ENCODE peak calls at places on chromosomes 7 and 10, in ten cellular contexts. P is left ventricle myocardium inferior; F is OCI-LY7; M is pancreas; H is SK-N-SH; B is suprapubic skin; V is tibial nerve; L is fibroblast of lung; C is CD8-positive, alpha-beta T cell; Q is testis. S is an unnamed sample.

GRCh38 chr10:55630491-55631056 is 730.5 kb downstream of the ZWINT start:
- DNase-seq in P (no peak), F (no peak), M (peak), H (peak), B (no peak), V (no peak), L (peak), C (no peak), Q (peak), S (peak)

GRCh38 chr10:43946445-43946844 is 297.8 kb upstream of the ZNF32 start:
- DNase-seq in P (no peak), F (no peak), M (no peak), H (no peak), B (peak), V (no peak), L (no peak), C (no peak), Q (no peak), S (no peak)

GRCh38 chr7:32427769-32428291 is 62.4 kb downstream of the LSM5 start:
- DNase-seq in P (peak), F (peak), M (peak), H (peak), B (no peak), V (no peak), L (peak), C (peak), Q (peak), S (peak)

GRCh38 chr7:25805027-25805687 is 346.8 kb upstream of the NFE2L3 start:
- DNase-seq in P (no peak), F (no peak), M (peak), H (no peak), B (no peak), V (no peak), L (peak), C (no peak), Q (no peak), S (no peak)

GRCh38 chr10:72234560-72235095 is 18.6 kb upstream of the ASCC1 start:
- DNase-seq in P (no peak), F (no peak), M (no peak), H (no peak), B (peak), V (no peak), L (no peak), C (no peak), Q (no peak), S (no peak)

GRCh38 chr10:18504161-18504560 is 147.2 kb downstream of the NSUN6 start:
- DNase-seq in P (no peak), F (no peak), M (no peak), H (no peak), B (no peak), V (no peak), L (no peak), C (no peak), Q (no peak), S (no peak)

GRCh38 chr10:103736763-103737162 is 118.6 kb downstream of the SH3PXD2A start:
- DNase-seq in P (no peak), F (peak), M (no peak), H (peak), B (no peak), V (no peak), L (peak), C (no peak), Q (peak), S (no peak)

GRCh38 chr10:92702301-92702916 is 12.7 kb downstream of the HHEX start:
- DNase-seq in P (no peak), F (peak), M (no peak), H (no peak), B (no peak), V (no peak), L (no peak), C (no peak), Q (no peak), S (no peak)

GRCh38 chr10:87860156-87860795 is 3.1 kb downstream of the KLLN start:
- DNase-seq in P (no peak), F (peak), M (no peak), H (peak), B (no peak), V (no peak), L (peak), C (peak), Q (peak), S (no peak)

GRCh38 chr10:43057231-43057711 is 19.6 kb upstream of the RET start:
- DNase-seq in P (peak), F (no peak), M (no peak), H (peak), B (no peak), V (no peak), L (no peak), C (no peak), Q (no peak), S (peak)

GRCh38 chr10:118045842-118046490 is 775 bp downstream of the RAB11FIP2 start:
- DNase-seq in P (no peak), F (peak), M (peak), H (no peak), B (peak), V (no peak), L (peak), C (no peak), Q (peak), S (peak)

GRCh38 chr10:101451589-101452190 is 97.7 kb downstream of the BTRC start:
- DNase-seq in P (no peak), F (no peak), M (no peak), H (no peak), B (no peak), V (no peak), L (no peak), C (no peak), Q (no peak), S (no peak)

GRCh38 chr10:68224810-68225209 is 7.1 kb downstream of the ATOH7 start:
- DNase-seq in P (no peak), F (no peak), M (no peak), H (no peak), B (no peak), V (no peak), L (peak), C (no peak), Q (no peak), S (no peak)

GRCh38 chr10:63766766-63767505 is 245.7 kb downstream of the REEP3 start:
- DNase-seq in P (no peak), F (no peak), M (no peak), H (no peak), B (no peak), V (no peak), L (peak), C (no peak), Q (no peak), S (no peak)

GRCh38 chr10:80530251-80530650 is 7.5 kb upstream of the SH2D4B start:
- DNase-seq in P (no peak), F (peak), M (no peak), H (peak), B (no peak), V (no peak), L (peak), C (no peak), Q (no peak), S (no peak)

GRCh38 chr7:108062250-108063014 is 59.5 kb upstream of the LAMB1 start:
- DNase-seq in P (no peak), F (no peak), M (no peak), H (no peak), B (no peak), V (no peak), L (peak), C (no peak), Q (no peak), S (no peak)

GRCh38 chr10:8050561-8051108 is 3.9 kb upstream of the GATA3 start:
- DNase-seq in P (no peak), F (no peak), M (no peak), H (no peak), B (peak), V (no peak), L (peak), C (no peak), Q (no peak), S (no peak)

GRCh38 chr7:149011491-149011890 is 16.8 kb downstream of the PDIA4 start:
- DNase-seq in P (no peak), F (no peak), M (no peak), H (no peak), B (no peak), V (no peak), L (no peak), C (no peak), Q (no peak), S (no peak)

GRCh38 chr7:37771342-37771741 is 77.1 kb upstream of the NME8 start:
- DNase-seq in P (no peak), F (no peak), M (no peak), H (no peak), B (no peak), V (no peak), L (no peak), C (no peak), Q (no peak), S (no peak)

GRCh38 chr7:44451123-44451522 is 39.3 kb downstream of the NUDCD3 start:
- DNase-seq in P (no peak), F (no peak), M (no peak), H (no peak), B (no peak), V (no peak), L (no peak), C (no peak), Q (no peak), S (no peak)

GRCh38 chr7:155349601-155350331 is 52.1 kb downstream of the INSIG1 start:
- DNase-seq in P (no peak), F (no peak), M (peak), H (peak), B (peak), V (no peak), L (no peak), C (no peak), Q (peak), S (peak)

GRCh38 chr7:90309872-90310271 is 11.2 kb downstream of the FAM237B start:
- DNase-seq in P (no peak), F (no peak), M (no peak), H (no peak), B (no peak), V (no peak), L (no peak), C (no peak), Q (no peak), S (no peak)

GRCh38 chr7:90311185-90311584 is 9.9 kb downstream of the FAM237B start:
- DNase-seq in P (no peak), F (no peak), M (no peak), H (no peak), B (no peak), V (no peak), L (no peak), C (no peak), Q (no peak), S (no peak)

GRCh38 chr7:90313908-90314307 is 7.2 kb downstream of the FAM237B start:
- DNase-seq in P (no peak), F (no peak), M (no peak), H (no peak), B (no peak), V (no peak), L (no peak), C (no peak), Q (no peak), S (no peak)

GRCh38 chr7:90312745-90313144 is 8.4 kb downstream of the FAM237B start:
- DNase-seq in P (no peak), F (peak), M (no peak), H (no peak), B (no peak), V (no peak), L (peak), C (no peak), Q (no peak), S (no peak)
- TF ChIP-seq CTCF in P (no peak), F (peak), M (no peak), H (peak), B (no peak), V (no peak), L (peak), C (peak), Q (no peak), S (no peak)

DNA sequence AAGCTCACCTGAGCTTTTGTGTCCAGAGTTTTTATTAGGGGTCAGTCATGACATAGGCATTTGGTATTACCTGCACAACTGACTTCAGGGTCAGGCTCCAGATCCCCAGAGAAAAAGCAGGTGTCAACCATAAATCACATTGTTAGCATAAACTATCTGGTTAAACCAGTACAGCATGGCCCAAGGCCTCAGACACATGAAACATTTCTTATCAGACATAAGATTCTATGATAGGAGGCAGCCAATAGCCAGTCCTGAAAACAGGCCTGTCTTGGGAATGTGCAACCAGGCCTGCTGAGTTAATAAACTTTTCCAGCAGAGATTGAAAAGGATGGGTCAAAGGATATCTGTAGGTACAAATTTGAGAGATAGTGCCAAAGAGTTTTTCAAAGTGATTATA is 116.1 kb downstream of the TPST1 start:
- DNase-seq in P (no peak), F (no peak), M (no peak), H (no peak), B (no peak), V (no peak), L (no peak), C (no peak), Q (no peak), S (no peak)
- H3K27ac ChIP-seq in P (no peak), F (no peak), M (no peak), H (peak), B (no peak), V (no peak), L (no peak), C (no peak), Q (no peak), S (no peak)

DNA sequence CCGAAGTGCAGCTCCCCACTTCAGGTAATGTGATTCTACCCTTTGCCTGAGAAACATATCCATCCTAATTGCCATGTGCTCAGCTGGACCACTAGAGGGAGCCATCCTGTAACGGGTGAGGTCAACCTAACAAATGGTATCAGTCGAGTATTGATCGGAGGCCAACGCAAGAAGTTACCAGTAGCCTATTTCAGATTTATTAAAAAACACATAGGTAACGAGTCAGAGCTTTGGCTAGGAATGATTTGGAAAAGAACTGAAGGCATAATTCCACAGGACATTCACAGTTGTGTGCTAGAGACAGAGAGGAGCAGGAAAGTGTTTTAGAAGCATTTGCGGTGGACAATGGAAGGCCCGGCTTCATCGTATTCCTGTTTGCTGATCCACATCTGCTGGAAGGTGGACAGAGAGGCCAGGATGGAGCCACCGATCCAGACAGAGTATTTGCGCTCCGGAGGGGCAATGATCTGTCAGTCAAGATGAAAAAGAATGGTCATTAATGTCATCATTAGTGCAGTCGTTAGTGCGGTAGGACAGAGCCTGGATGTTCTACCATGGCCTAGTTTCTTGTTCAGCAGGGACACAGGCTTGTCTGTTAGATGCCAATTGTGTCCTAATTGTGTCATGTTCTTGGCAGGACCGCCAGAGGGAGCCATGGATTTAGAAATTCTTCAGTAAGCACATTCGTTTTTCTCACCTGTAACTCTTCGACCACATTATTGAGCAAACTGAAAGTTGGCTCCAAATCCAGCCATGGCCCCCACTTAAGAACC is 17.5 kb downstream of the ACTA2 start:
- DNase-seq in P (peak), F (peak), M (peak), H (peak), B (peak), V (peak), L (peak), C (peak), Q (peak), S (peak)
- TF ChIP-seq CTCF in P (peak), F (peak), M (peak), H (peak), B (peak), V (peak), L (peak), C (peak), Q (peak), S (peak)

DNA sequence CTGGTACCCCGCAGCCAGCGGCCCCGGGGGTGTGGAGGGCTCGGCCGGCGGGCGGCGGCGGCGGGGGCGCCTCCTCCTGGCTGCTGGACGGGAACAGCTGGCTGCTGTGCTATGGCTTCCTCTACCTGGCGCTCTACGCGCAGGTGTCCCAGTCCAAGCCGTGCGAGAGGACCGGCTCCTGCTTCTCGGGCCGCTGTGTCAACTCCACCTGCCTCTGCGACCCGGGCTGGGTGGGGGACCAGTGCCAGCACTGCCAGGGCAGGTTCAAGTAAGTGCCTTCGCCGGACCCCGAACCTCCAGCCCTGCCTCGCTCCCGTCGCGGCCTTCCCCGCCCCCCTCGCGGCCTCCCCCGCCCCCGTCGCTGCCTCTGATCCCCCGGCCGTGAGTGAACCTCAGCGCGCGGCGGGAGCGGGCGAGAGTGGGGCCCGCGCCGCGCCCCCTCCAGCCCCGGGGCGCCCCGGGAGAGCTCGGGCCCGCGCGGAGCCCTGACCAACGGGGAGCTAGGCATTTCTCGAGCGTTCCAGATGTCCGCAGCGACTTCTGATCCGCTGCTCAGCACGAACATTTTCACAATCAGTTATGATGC is 704 bp downstream of the ATRNL1 start:
- DNase-seq in P (no peak), F (no peak), M (peak), H (peak), B (no peak), V (no peak), L (no peak), C (no peak), Q (peak), S (no peak)
- H3K27ac ChIP-seq in P (no peak), F (no peak), M (no peak), H (peak), B (no peak), V (no peak), L (no peak), C (no peak), Q (peak), S (no peak)

GRCh38 chr10:91257310-91257709 is 36.8 kb downstream of the PCGF5 start:
- DNase-seq in P (no peak), F (no peak), M (no peak), H (peak), B (no peak), V (no peak), L (no peak), C (no peak), Q (no peak), S (no peak)
- TF ChIP-seq CTCF in P (no peak), F (no peak), M (no peak), H (no peak), B (no peak), V (no peak), L (no peak), C (no peak), Q (no peak), S (no peak)

GRCh38 chr7:30521532-30521931 is 16.9 kb upstream of the GGCT start:
- DNase-seq in P (peak), F (no peak), M (no peak), H (no peak), B (peak), V (peak), L (peak), C (no peak), Q (no peak), S (no peak)
- H3K27ac ChIP-seq in P (peak), F (no peak), M (no peak), H (no peak), B (peak), V (no peak), L (no peak), C (no peak), Q (no peak), S (no peak)

GRCh38 chr7:2171855-2172254 is 60.9 kb downstream of the MAD1L1 start:
- DNase-seq in P (no peak), F (no peak), M (no peak), H (peak), B (no peak), V (no peak), L (no peak), C (no peak), Q (no peak), S (no peak)

GRCh38 chr7:2168612-2169312 is 64.0 kb downstream of the MAD1L1 start:
- DNase-seq in P (no peak), F (no peak), M (no peak), H (peak), B (no peak), V (no peak), L (no peak), C (no peak), Q (peak), S (no peak)

GRCh38 chr7:2172311-2173183 is 60.2 kb downstream of the MAD1L1 start:
- DNase-seq in P (no peak), F (no peak), M (no peak), H (peak), B (no peak), V (no peak), L (peak), C (no peak), Q (peak), S (no peak)

GRCh38 chr7:2169923-2170575 is 62.7 kb downstream of the MAD1L1 start:
- DNase-seq in P (no peak), F (no peak), M (no peak), H (peak), B (no peak), V (no peak), L (no peak), C (no peak), Q (no peak), S (no peak)

GRCh38 chr7:2170576-2171521 is 61.9 kb downstream of the MAD1L1 start:
- DNase-seq in P (no peak), F (no peak), M (no peak), H (peak), B (no peak), V (no peak), L (no peak), C (no peak), Q (no peak), S (no peak)
- TF ChIP-seq CTCF in P (no peak), F (no peak), M (no peak), H (no peak), B (no peak), V (no peak), L (no peak), C (no peak), Q (no peak), S (no peak)

GRCh38 chr10:69230128-69230527 is 10.0 kb downstream of the HKDC1 start:
- DNase-seq in P (no peak), F (no peak), M (no peak), H (no peak), B (no peak), V (no peak), L (no peak), C (no peak), Q (no peak), S (no peak)

GRCh38 chr10:69234447-69234846 is 14.3 kb downstream of the HKDC1 start:
- DNase-seq in P (no peak), F (no peak), M (no peak), H (no peak), B (no peak), V (no peak), L (no peak), C (no peak), Q (no peak), S (no peak)

GRCh38 chr10:69232252-69232651 is 12.1 kb downstream of the HKDC1 start:
- DNase-seq in P (no peak), F (no peak), M (no peak), H (no peak), B (no peak), V (no peak), L (peak), C (no peak), Q (no peak), S (no peak)

GRCh38 chr10:69229565-69229886 is 9.4 kb downstream of the HKDC1 start:
- DNase-seq in P (no peak), F (no peak), M (no peak), H (no peak), B (no peak), V (no peak), L (no peak), C (no peak), Q (no peak), S (no peak)

GRCh38 chr10:69232736-69233135 is 12.6 kb downstream of the HKDC1 start:
- DNase-seq in P (no peak), F (no peak), M (no peak), H (no peak), B (no peak), V (no peak), L (no peak), C (no peak), Q (no peak), S (no peak)
- H3K27ac ChIP-seq in P (no peak), F (no peak), M (no peak), H (no peak), B (no peak), V (no peak), L (no peak), C (peak), Q (peak), S (no peak)